ENCODE peak calls at places on chromosomes 5 and 9, in nine cellular contexts. One of them, this sample, is unnamed.

GRCh38 chr5:430214-430925 is 12.6 kb upstream of the EXOC3 start:
- DNase-seq in K562: no peak
- DNase-seq in thyroid gland: no peak
- DNase-seq in esophagus squamous epithelium: no peak
- DNase-seq in IMR-90: no peak
- DNase-seq in upper lobe of left lung: peak; percentile 66
- DNase-seq in spleen: peak; percentile 76
- DNase-seq in prostate gland: no peak
- DNase-seq in NB4: no peak
- DNase-seq in this sample: no peak

GRCh38 chr9:92617951-92618510 is 51.9 kb downstream of the IPPK start:
- DNase-seq in thyroid gland: no peak
- DNase-seq in K562: no peak
- DNase-seq in upper lobe of left lung: no peak
- DNase-seq in IMR-90: no peak
- DNase-seq in esophagus squamous epithelium: no peak
- DNase-seq in prostate gland: no peak
- DNase-seq in spleen: no peak
- DNase-seq in NB4: no peak
- DNase-seq in this sample: no peak

GRCh38 chr5:153525536-153525935 is 35.1 kb downstream of the GRIA1 start:
- DNase-seq in upper lobe of left lung: no peak
- DNase-seq in prostate gland: no peak
- DNase-seq in esophagus squamous epithelium: no peak
- DNase-seq in IMR-90: no peak
- DNase-seq in spleen: no peak
- DNase-seq in K562: no peak
- DNase-seq in NB4: no peak
- DNase-seq in thyroid gland: no peak
- DNase-seq in this sample: no peak

GRCh38 chr9:134623408-134624066 is 18.1 kb upstream of the COL5A1 start:
- DNase-seq in upper lobe of left lung: peak; percentile 73
- DNase-seq in esophagus squamous epithelium: no peak
- DNase-seq in K562: no peak
- DNase-seq in IMR-90: no peak
- DNase-seq in spleen: peak; percentile 42
- DNase-seq in NB4: no peak
- DNase-seq in thyroid gland: no peak
- DNase-seq in prostate gland: no peak
- DNase-seq in this sample: no peak

GRCh38 chr5:2670856-2671404 is 80.5 kb downstream of the IRX2 start:
- DNase-seq in thyroid gland: no peak
- DNase-seq in esophagus squamous epithelium: no peak
- DNase-seq in NB4: no peak
- DNase-seq in IMR-90: no peak
- DNase-seq in spleen: no peak
- DNase-seq in prostate gland: no peak
- DNase-seq in K562: no peak
- DNase-seq in upper lobe of left lung: peak; percentile 59
- DNase-seq in this sample: no peak

GRCh38 chr9:98334796-98335195 is 79.3 kb upstream of the TBC1D2 start:
- DNase-seq in K562: no peak
- DNase-seq in IMR-90: no peak
- DNase-seq in upper lobe of left lung: no peak
- DNase-seq in esophagus squamous epithelium: no peak
- DNase-seq in prostate gland: no peak
- DNase-seq in thyroid gland: no peak
- DNase-seq in spleen: peak; percentile 7
- DNase-seq in NB4: no peak
- DNase-seq in this sample: peak; percentile 20

GRCh38 chr5:151509231-151509630 is 61.8 kb downstream of the SLC36A1 start:
- DNase-seq in spleen: no peak
- DNase-seq in IMR-90: no peak
- DNase-seq in thyroid gland: no peak
- DNase-seq in upper lobe of left lung: no peak
- DNase-seq in prostate gland: no peak
- DNase-seq in K562: no peak
- DNase-seq in esophagus squamous epithelium: no peak
- DNase-seq in NB4: peak; percentile 78
- DNase-seq in this sample: no peak

GRCh38 chr5:150295741-150296486 is 6.3 kb upstream of the CAMK2A start:
- DNase-seq in prostate gland: no peak
- DNase-seq in thyroid gland: no peak
- DNase-seq in spleen: no peak
- DNase-seq in K562: no peak
- DNase-seq in upper lobe of left lung: no peak
- DNase-seq in NB4: no peak
- DNase-seq in esophagus squamous epithelium: no peak
- DNase-seq in IMR-90: no peak
- DNase-seq in this sample: no peak

GRCh38 chr5:116274251-116274650 is 189.4 kb downstream of the COMMD10 start:
- DNase-seq in esophagus squamous epithelium: no peak
- DNase-seq in IMR-90: no peak
- DNase-seq in upper lobe of left lung: no peak
- DNase-seq in K562: no peak
- DNase-seq in thyroid gland: no peak
- DNase-seq in NB4: no peak
- DNase-seq in prostate gland: no peak
- DNase-seq in spleen: no peak
- DNase-seq in this sample: no peak

GRCh38 chr5:174895360-174895759 is 171.0 kb downstream of the MSX2 start:
- DNase-seq in NB4: no peak
- DNase-seq in K562: no peak
- DNase-seq in esophagus squamous epithelium: no peak
- DNase-seq in thyroid gland: no peak
- DNase-seq in prostate gland: no peak
- DNase-seq in spleen: no peak
- DNase-seq in upper lobe of left lung: no peak
- DNase-seq in IMR-90: no peak
- DNase-seq in this sample: no peak

DNA sequence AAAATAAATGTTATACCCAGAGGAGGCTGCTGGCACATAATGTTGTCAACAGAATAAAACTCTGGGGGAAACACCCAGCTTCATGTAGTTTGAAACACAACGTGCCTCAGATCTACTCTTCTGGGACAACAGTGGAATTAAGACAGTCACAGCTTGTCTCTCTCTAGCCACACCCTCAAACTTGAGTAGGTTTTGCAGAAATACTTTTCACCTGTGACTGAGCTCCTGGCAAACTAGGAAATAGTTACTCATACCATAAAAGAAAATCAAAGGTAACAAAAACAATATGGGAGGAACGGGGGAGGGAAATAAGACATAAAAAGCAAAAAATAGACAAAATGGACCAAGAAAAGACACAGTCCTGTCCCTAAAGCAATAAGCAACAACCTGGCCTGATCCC is 14.4 kb downstream of the ELAVL2 start:
- DNase-seq in K562: no peak
- DNase-seq in spleen: no peak
- DNase-seq in IMR-90: no peak
- DNase-seq in prostate gland: no peak
- DNase-seq in NB4: no peak
- DNase-seq in thyroid gland: no peak
- DNase-seq in upper lobe of left lung: no peak
- DNase-seq in esophagus squamous epithelium: no peak
- DNase-seq in this sample: no peak
- TF ChIP-seq CTCF in K562: no peak
- TF ChIP-seq CTCF in spleen: no peak
- TF ChIP-seq CTCF in IMR-90: no peak
- TF ChIP-seq CTCF in prostate gland: no peak
- TF ChIP-seq CTCF in NB4: no peak
- TF ChIP-seq CTCF in thyroid gland: no peak
- TF ChIP-seq CTCF in upper lobe of left lung: no peak
- TF ChIP-seq CTCF in esophagus squamous epithelium: no peak
- TF ChIP-seq CTCF in this sample: no peak

GRCh38 chr9:109910616-109911568 is 130.9 kb downstream of the PALM2AKAP2 start:
- DNase-seq in NB4: no peak
- DNase-seq in K562: no peak
- DNase-seq in thyroid gland: no peak
- DNase-seq in prostate gland: no peak
- DNase-seq in spleen: no peak
- DNase-seq in esophagus squamous epithelium: no peak
- DNase-seq in IMR-90: peak; percentile 88
- DNase-seq in upper lobe of left lung: no peak
- DNase-seq in this sample: no peak

GRCh38 chr9:109913461-109913810 is 133.4 kb downstream of the PALM2AKAP2 start:
- DNase-seq in prostate gland: no peak
- DNase-seq in spleen: no peak
- DNase-seq in K562: no peak
- DNase-seq in upper lobe of left lung: no peak
- DNase-seq in NB4: no peak
- DNase-seq in thyroid gland: no peak
- DNase-seq in esophagus squamous epithelium: no peak
- DNase-seq in IMR-90: no peak
- DNase-seq in this sample: no peak

GRCh38 chr9:109914280-109915027 is 134.5 kb downstream of the PALM2AKAP2 start:
- DNase-seq in esophagus squamous epithelium: no peak
- DNase-seq in K562: no peak
- DNase-seq in thyroid gland: peak; percentile 77
- DNase-seq in upper lobe of left lung: no peak
- DNase-seq in NB4: no peak
- DNase-seq in prostate gland: no peak
- DNase-seq in IMR-90: peak; percentile 97
- DNase-seq in spleen: no peak
- DNase-seq in this sample: no peak

GRCh38 chr9:109912726-109913460 is 132.9 kb downstream of the PALM2AKAP2 start:
- DNase-seq in thyroid gland: peak; percentile 45
- DNase-seq in prostate gland: no peak
- DNase-seq in esophagus squamous epithelium: no peak
- DNase-seq in upper lobe of left lung: no peak
- DNase-seq in K562: no peak
- DNase-seq in spleen: no peak
- DNase-seq in NB4: no peak
- DNase-seq in IMR-90: peak; percentile 32
- DNase-seq in this sample: no peak

GRCh38 chr9:109912082-109912581 is 132.1 kb downstream of the PALM2AKAP2 start:
- DNase-seq in prostate gland: no peak
- DNase-seq in IMR-90: peak; percentile 93
- DNase-seq in K562: no peak
- DNase-seq in esophagus squamous epithelium: no peak
- DNase-seq in thyroid gland: no peak
- DNase-seq in spleen: no peak
- DNase-seq in NB4: no peak
- DNase-seq in upper lobe of left lung: no peak
- DNase-seq in this sample: no peak
- H3K4me3 ChIP-seq in prostate gland: no peak overlapping the region
- H3K4me3 ChIP-seq in IMR-90: no peak overlapping the region
- H3K4me3 ChIP-seq in K562: no peak overlapping the region
- H3K4me3 ChIP-seq in esophagus squamous epithelium: no peak overlapping the region
- H3K4me3 ChIP-seq in thyroid gland: no peak overlapping the region
- H3K4me3 ChIP-seq in spleen: no peak overlapping the region
- H3K4me3 ChIP-seq in NB4: no peak overlapping the region
- H3K4me3 ChIP-seq in upper lobe of left lung: no peak overlapping the region
- H3K4me3 ChIP-seq in this sample: no peak overlapping the region

GRCh38 chr5:159210846-159211245 is 1.5 kb upstream of the RNF145 start:
- DNase-seq in K562: peak; percentile 23
- DNase-seq in prostate gland: no peak
- DNase-seq in IMR-90: no peak
- DNase-seq in upper lobe of left lung: no peak
- DNase-seq in esophagus squamous epithelium: no peak
- DNase-seq in thyroid gland: no peak
- DNase-seq in NB4: no peak
- DNase-seq in spleen: no peak
- DNase-seq in this sample: no peak

GRCh38 chr5:159207616-159208507 is 1.5 kb downstream of the RNF145 start:
- DNase-seq in NB4: peak; percentile 92
- DNase-seq in IMR-90: peak; percentile 78
- DNase-seq in spleen: peak; percentile 96
- DNase-seq in upper lobe of left lung: peak; percentile 94
- DNase-seq in K562: peak; percentile 95
- DNase-seq in thyroid gland: peak; percentile 86
- DNase-seq in prostate gland: peak; percentile 72
- DNase-seq in esophagus squamous epithelium: peak; percentile 19
- DNase-seq in this sample: peak; percentile 68

GRCh38 chr5:159210306-159210722 is 961 bp upstream of the RNF145 start:
- DNase-seq in spleen: no peak
- DNase-seq in IMR-90: no peak
- DNase-seq in esophagus squamous epithelium: no peak
- DNase-seq in prostate gland: no peak
- DNase-seq in K562: peak; percentile 41
- DNase-seq in NB4: peak; percentile 78
- DNase-seq in thyroid gland: no peak
- DNase-seq in upper lobe of left lung: no peak
- DNase-seq in this sample: peak; percentile 22

GRCh38 chr5:159208508-159209437 is 580 bp downstream of the RNF145 start:
- DNase-seq in esophagus squamous epithelium: no peak
- DNase-seq in spleen: no peak
- DNase-seq in IMR-90: peak; percentile 28
- DNase-seq in thyroid gland: peak; percentile 47
- DNase-seq in prostate gland: peak; percentile 23
- DNase-seq in NB4: peak; percentile 49
- DNase-seq in K562: peak; percentile 58
- DNase-seq in upper lobe of left lung: no peak
- DNase-seq in this sample: peak; percentile 91

DNA sequence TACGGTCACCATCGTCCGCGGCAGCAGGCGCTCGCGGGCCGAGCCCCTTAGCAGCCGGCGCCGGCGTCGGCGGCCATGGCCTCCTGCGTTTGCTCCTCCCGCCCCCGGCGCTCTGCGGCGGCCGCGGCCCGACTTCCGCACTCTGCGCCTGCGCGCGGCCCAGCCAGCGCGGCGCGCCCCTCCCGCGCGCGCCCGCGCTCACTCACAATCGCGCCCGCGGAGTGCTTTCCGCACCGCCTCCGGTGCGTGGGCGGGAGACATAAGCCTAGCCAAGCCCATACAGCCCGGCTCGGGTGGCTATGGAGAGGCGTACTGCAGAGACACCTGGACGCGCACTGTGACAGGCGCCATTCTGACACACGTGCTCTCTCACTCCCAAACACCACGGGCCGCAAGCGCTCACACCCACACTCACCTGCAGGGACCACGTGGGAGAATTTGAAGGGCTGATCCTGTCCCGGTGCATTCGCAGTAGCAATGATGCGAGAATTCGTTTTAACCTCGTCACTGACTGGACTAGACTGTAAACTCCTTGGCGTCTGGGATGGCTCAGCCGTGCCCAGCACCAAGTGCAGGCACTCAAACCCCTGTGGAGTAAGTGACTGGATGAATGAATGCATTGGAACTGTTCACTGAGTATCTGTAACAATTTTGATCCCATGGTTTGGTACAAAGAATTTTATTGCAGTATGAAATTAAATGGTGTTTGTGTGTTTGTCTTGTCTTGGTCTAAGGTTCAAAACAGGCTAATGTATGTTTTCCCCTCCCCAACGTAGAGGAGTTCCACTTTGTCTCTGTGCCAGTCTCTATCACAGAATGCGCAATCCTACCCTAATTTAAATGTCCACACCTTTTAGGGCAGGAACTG is at the start of gene RNF145:
- DNase-seq in esophagus squamous epithelium: peak; percentile 74
- DNase-seq in spleen: peak; percentile 98
- DNase-seq in K562: peak; percentile 95
- DNase-seq in IMR-90: peak; percentile 86
- DNase-seq in thyroid gland: peak; percentile 95
- DNase-seq in NB4: peak; percentile 73
- DNase-seq in upper lobe of left lung: peak; percentile 97
- DNase-seq in prostate gland: peak; percentile 87
- DNase-seq in this sample: peak; percentile 78
- TF ChIP-seq POLR2A in esophagus squamous epithelium: peak; percentile 69
- TF ChIP-seq POLR2A in spleen: no peak
- TF ChIP-seq POLR2A in K562: peak; percentile 86
- TF ChIP-seq POLR2A in IMR-90: peak; percentile 61
- TF ChIP-seq POLR2A in thyroid gland: peak; percentile 78
- TF ChIP-seq POLR2A in NB4: peak; percentile 59
- TF ChIP-seq POLR2A in upper lobe of left lung: peak; percentile 87
- TF ChIP-seq POLR2A in prostate gland: peak; percentile 75
- TF ChIP-seq POLR2A in this sample: no peak

GRCh38 chr5:137751869-137752491 is 2.2 kb downstream of the HNRNPA0 start:
- DNase-seq in prostate gland: peak; percentile 11
- DNase-seq in spleen: no peak
- DNase-seq in IMR-90: peak; percentile 80
- DNase-seq in NB4: peak; percentile 73
- DNase-seq in esophagus squamous epithelium: no peak
- DNase-seq in K562: peak; percentile 66
- DNase-seq in upper lobe of left lung: no peak
- DNase-seq in thyroid gland: peak; percentile 21
- DNase-seq in this sample: no peak
- TF ChIP-seq CTCF in prostate gland: peak; percentile 52
- TF ChIP-seq CTCF in spleen: peak; percentile 54
- TF ChIP-seq CTCF in IMR-90: peak; percentile 82
- TF ChIP-seq CTCF in NB4: peak; percentile 70
- TF ChIP-seq CTCF in esophagus squamous epithelium: peak; percentile 39
- TF ChIP-seq CTCF in K562: peak; percentile 51
- TF ChIP-seq CTCF in upper lobe of left lung: peak; percentile 60
- TF ChIP-seq CTCF in thyroid gland: peak; percentile 27
- TF ChIP-seq CTCF in this sample: no peak